ENCODE peak calls at places on chromosomes 16 and 17, in seven cellular contexts. J, S, D, L, B, R and U are unnamed samples.

GRCh38 chr16:20918486-20919239 is 18.1 kb downstream of the LYRM1 start:
- DNase-seq in B (no peak), L (no peak), S (no peak), R (no peak), D (peak), J (no peak), U (peak)

GRCh38 chr17:64373722-64374121 is 16.9 kb downstream of the PECAM1 start:
- DNase-seq in D (no peak), S (no peak), J (no peak), R (no peak), B (no peak), L (no peak), U (no peak)

GRCh38 chr16:636206-637080 is at the start of gene METTL26:
- DNase-seq in D (peak), R (peak), L (peak), B (no peak), S (peak), J (peak), U (peak)

GRCh38 chr16:89545831-89546574 is 14.5 kb upstream of the RPL13 start:
- DNase-seq in L (no peak), B (no peak), J (no peak), S (no peak), D (no peak), R (no peak), U (no peak)

GRCh38 chr16:69481901-69482341 is 57.5 kb downstream of the CYB5B start:
- DNase-seq in S (peak), J (no peak), B (no peak), L (peak), R (no peak), D (peak), U (no peak)

GRCh38 chr17:81731271-81731670 is 19.2 kb downstream of the SLC25A10 start:
- DNase-seq in R (peak), D (peak), L (no peak), S (no peak), B (no peak), J (no peak), U (peak)

GRCh38 chr17:77693776-77694175 is 264.7 kb upstream of the TNRC6C start:
- DNase-seq in R (no peak), L (no peak), S (peak), J (no peak), B (no peak), D (no peak), U (no peak)

GRCh38 chr17:21163101-21163500 is 36.3 kb downstream of the DHRS7B start:
- DNase-seq in L (no peak), J (no peak), R (no peak), B (no peak), D (no peak), S (no peak), U (no peak)

GRCh38 chr17:83079340-83079747 is at the start of gene METRNL:
- DNase-seq in R (no peak), S (peak), B (no peak), L (peak), J (peak), D (peak), U (peak)

GRCh38 chr17:79000396-79001189 is 9.0 kb downstream of the CANT1 start:
- DNase-seq in S (no peak), B (no peak), L (no peak), D (no peak), R (no peak), J (no peak), U (no peak)

GRCh38 chr17:58320163-58320558 is 8.4 kb downstream of the TSPOAP1 start:
- DNase-seq in S (no peak), J (no peak), B (no peak), D (no peak), R (no peak), L (no peak), U (no peak)

GRCh38 chr16:58258326-58258725 is 36.5 kb downstream of the PRSS54 start:
- DNase-seq in J (no peak), R (no peak), L (no peak), S (no peak), B (no peak), D (no peak), U (no peak)

GRCh38 chr17:51487947-51488346 is 227.6 kb downstream of the UTP18 start:
- DNase-seq in B (no peak), L (peak), S (peak), J (peak), D (no peak), R (no peak), U (no peak)

GRCh38 chr17:57953703-57954420 is 1.4 kb downstream of the CUEDC1 start:
- DNase-seq in R (no peak), B (no peak), D (no peak), L (no peak), J (no peak), S (no peak), U (no peak)

GRCh38 chr17:81022371-81022729 is 12.6 kb upstream of the BAIAP2 start:
- DNase-seq in D (no peak), R (no peak), L (no peak), J (no peak), B (no peak), S (no peak), U (no peak)

GRCh38 chr17:13503526-13503925 is 98.2 kb downstream of the HS3ST3A1 start:
- DNase-seq in R (no peak), B (no peak), S (no peak), D (no peak), J (no peak), L (no peak), U (no peak)

GRCh38 chr16:17801024-17801423 is 330.3 kb upstream of the XYLT1 start:
- DNase-seq in S (no peak), J (no peak), B (no peak), L (no peak), R (no peak), D (peak), U (no peak)

GRCh38 chr17:32161506-32162365 is 19.4 kb downstream of the RHOT1 start:
- DNase-seq in D (peak), S (no peak), L (no peak), R (no peak), J (no peak), B (no peak), U (peak)

GRCh38 chr17:33811984-33812383 is 443.1 kb upstream of the CCL2 start:
- DNase-seq in S (no peak), J (no peak), R (no peak), D (no peak), B (no peak), L (no peak), U (no peak)

GRCh38 chr17:29495011-29495410 is 71.8 kb downstream of the ABHD15 start:
- DNase-seq in J (no peak), B (no peak), L (no peak), R (no peak), S (no peak), D (peak), U (peak)

GRCh38 chr17:13827118-13827517 is 225.4 kb upstream of the HS3ST3A1 start:
- DNase-seq in L (no peak), R (no peak), B (no peak), S (no peak), D (no peak), J (no peak), U (no peak)

GRCh38 chr17:21209511-21210175 is 4.3 kb downstream of the TMEM11 start:
- DNase-seq in L (no peak), S (no peak), D (no peak), J (no peak), R (no peak), B (no peak), U (no peak)

GRCh38 chr17:59451706-59452105 is 113.7 kb upstream of the DHX40 start:
- DNase-seq in B (no peak), S (peak), D (peak), J (no peak), L (peak), R (peak), U (peak)

GRCh38 chr17:57747221-57748017 is 2.3 kb upstream of the CCDC182 start:
- DNase-seq in S (no peak), D (peak), J (no peak), L (peak), B (no peak), R (no peak), U (peak)

GRCh38 chr17:51748749-51749604 is 409.5 kb downstream of the CA10 start:
- DNase-seq in J (no peak), B (no peak), D (no peak), L (no peak), S (no peak), R (peak), U (no peak)

GRCh38 chr17:59845595-59846390 is 47.0 kb downstream of the TUBD1 start:
- DNase-seq in B (no peak), J (no peak), D (peak), S (peak), R (peak), L (peak), U (peak)

GRCh38 chr16:57621521-57622268 is 6.7 kb upstream of the ADGRG1 start:
- DNase-seq in J (no peak), R (peak), B (no peak), D (no peak), S (no peak), L (no peak), U (no peak)

GRCh38 chr17:5513610-5514009 is 27.2 kb downstream of the MIS12 start:
- DNase-seq in L (peak), D (no peak), S (no peak), R (no peak), J (no peak), B (no peak), U (no peak)

GRCh38 chr16:88064889-88065746 is 113.9 kb downstream of the BANP start:
- DNase-seq in S (no peak), L (no peak), J (no peak), D (no peak), R (no peak), B (no peak), U (no peak)

GRCh38 chr16:79980650-79981521 is 380.3 kb upstream of the MAF start:
- DNase-seq in L (no peak), J (peak), D (no peak), B (no peak), S (no peak), R (no peak), U (no peak)

GRCh38 chr17:77728022-77728671 is 230.4 kb upstream of the TNRC6C start:
- DNase-seq in D (no peak), J (no peak), R (no peak), L (peak), B (no peak), S (peak), U (no peak)

GRCh38 chr16:71917900-71918299 is 22.6 kb downstream of the IST1 start:
- DNase-seq in R (no peak), D (peak), S (no peak), L (no peak), B (no peak), J (no peak), U (peak)

GRCh38 chr17:53680745-53681144 is 142.0 kb upstream of the KIF2B start:
- DNase-seq in B (no peak), S (no peak), D (no peak), J (no peak), L (no peak), R (no peak), U (no peak)

GRCh38 chr17:63191610-63192009 is 225.6 kb downstream of the TANC2 start:
- DNase-seq in S (no peak), D (no peak), L (no peak), B (no peak), J (no peak), R (no peak), U (no peak)

GRCh38 chr17:4182043-4182442 is 39.0 kb downstream of the CYB5D2 start:
- DNase-seq in L (no peak), B (no peak), D (no peak), R (no peak), J (no peak), S (no peak), U (no peak)
- H2BK120ac ChIP-seq in L (no peak), B (no peak), D (no peak), R (no peak), J (no peak), S (no peak), U (no peak)

DNA sequence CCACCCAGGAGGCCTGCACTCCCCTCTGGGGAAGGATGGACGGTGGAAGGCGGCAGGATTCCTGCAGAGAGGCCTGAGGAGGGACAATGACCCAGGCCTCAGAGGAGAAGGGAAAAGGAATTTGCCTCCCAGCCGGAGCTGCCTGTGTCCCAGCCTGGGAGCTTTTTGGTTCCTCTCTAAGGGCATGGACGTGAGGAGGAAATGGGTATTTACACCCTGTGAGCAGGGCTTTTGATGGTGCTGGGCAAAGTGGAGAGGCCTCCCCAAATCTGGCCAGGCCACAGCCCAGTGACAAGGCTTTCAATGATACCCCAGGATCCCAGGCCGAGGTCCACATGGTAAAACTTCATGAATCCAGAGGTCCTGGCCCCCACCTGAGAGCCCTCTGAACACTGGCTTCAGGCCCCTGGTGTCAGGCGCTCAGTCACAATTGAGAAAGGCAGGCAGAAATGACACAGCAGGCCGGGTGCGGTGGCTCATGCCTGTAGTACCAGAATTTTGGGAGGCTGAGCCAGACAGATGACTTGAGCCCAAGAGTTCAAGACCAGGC is 56.0 kb upstream of the DOC2B start:
- DNase-seq in S (peak), R (no peak), B (no peak), D (no peak), L (peak), J (no peak), U (no peak)
- H2BK120ac ChIP-seq in S (no peak), R (no peak), B (no peak), D (no peak), L (no peak), J (no peak), U (no peak)

GRCh38 chr16:30605148-30605547 is 5.0 kb downstream of the ZNF689 start:
- DNase-seq in R (no peak), L (no peak), J (no peak), D (no peak), B (no peak), S (no peak), U (no peak)

GRCh38 chr16:30603945-30604315 is 6.3 kb downstream of the ZNF689 start:
- DNase-seq in S (no peak), R (no peak), D (no peak), J (no peak), L (no peak), B (no peak), U (no peak)

GRCh38 chr16:30600929-30601328 is 9.3 kb downstream of the ZNF689 start:
- DNase-seq in L (no peak), S (no peak), J (no peak), R (no peak), D (no peak), B (no peak), U (no peak)

GRCh38 chr16:30604316-30604947 is 5.8 kb downstream of the ZNF689 start:
- DNase-seq in D (no peak), L (no peak), R (no peak), B (no peak), S (no peak), J (no peak), U (no peak)

GRCh38 chr16:30602595-30603277 is 7.5 kb downstream of the ZNF689 start:
- DNase-seq in J (no peak), S (no peak), R (no peak), D (peak), B (no peak), L (no peak), U (peak)
- H2BK120ac ChIP-seq in J (no peak), S (no peak), R (no peak), D (no peak), B (no peak), L (no peak), U (no peak)

GRCh38 chr16:86432691-86433090 is 77.6 kb upstream of the FOXF1 start:
- DNase-seq in J (no peak), D (no peak), L (no peak), B (no peak), R (no peak), S (no peak), U (peak)
- H2BK120ac ChIP-seq in J (no peak), D (no peak), L (no peak), B (no peak), R (no peak), S (no peak), U (no peak)

GRCh38 chr17:46117850-46118696 is 75.2 kb downstream of the KANSL1 start:
- DNase-seq in B (no peak), R (no peak), D (no peak), J (no peak), S (no peak), L (peak), U (no peak)

GRCh38 chr17:46121841-46122485 is 71.3 kb downstream of the KANSL1 start:
- DNase-seq in D (no peak), R (no peak), B (no peak), J (no peak), S (no peak), L (no peak), U (no peak)

GRCh38 chr17:46118969-46119368 is 74.3 kb downstream of the KANSL1 start:
- DNase-seq in D (no peak), B (no peak), R (no peak), L (no peak), J (no peak), S (no peak), U (no peak)

GRCh38 chr17:46121165-46121764 is 72.0 kb downstream of the KANSL1 start:
- DNase-seq in R (no peak), B (no peak), S (no peak), L (no peak), J (no peak), D (no peak), U (no peak)

DNA sequence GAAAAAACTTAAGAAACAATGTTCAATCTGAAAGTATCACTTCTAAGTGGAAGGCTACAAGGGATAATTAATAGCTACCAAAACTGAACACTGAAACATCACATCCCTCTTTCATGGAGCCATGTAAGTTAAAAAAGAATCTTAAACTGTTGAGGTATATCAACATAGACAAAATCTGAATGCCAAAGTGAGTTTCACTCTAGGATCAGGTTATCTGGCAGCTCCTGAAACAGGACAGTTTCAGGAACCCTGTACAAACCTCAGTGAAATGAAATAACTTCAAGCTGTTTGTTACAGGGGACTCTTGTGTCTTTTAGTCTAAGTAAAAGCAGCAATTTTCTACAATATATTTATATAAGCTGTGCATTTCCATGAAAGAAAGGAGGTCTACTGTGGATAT is 73.2 kb downstream of the KANSL1 start:
- DNase-seq in B (no peak), S (no peak), L (no peak), J (no peak), R (no peak), D (no peak), U (no peak)
- H2BK120ac ChIP-seq in B (no peak), S (no peak), L (no peak), J (no peak), R (no peak), D (no peak), U (no peak)